ENCODE peak calls at places on chromosome 12, in six cellular contexts. G is HCT116, T is fibroblast of lung, R is chondrocyte, Y is GM13977, N is cardiac muscle cell. A is an unnamed sample.

GRCh38 chr12:122544537-122544936 is 17.5 kb downstream of the KNTC1 start:
- DNase-seq in N (no peak), T (no peak), G (no peak), Y (peak; percentile 17), R (no peak), A (no peak)

GRCh38 chr12:93734784-93735183 is 57.6 kb downstream of the CRADD start:
- DNase-seq in T (no peak), R (no peak), N (no peak), Y (no peak), G (no peak), A (no peak)

GRCh38 chr12:47650469-47650868 is 55.4 kb downstream of the RPAP3 start:
- DNase-seq in G (no peak), Y (no peak), N (no peak), R (no peak), T (peak; percentile 26), A (no peak)

GRCh38 chr12:125734137-125734536 is 668.9 kb downstream of the AACS start:
- DNase-seq in N (no peak), G (no peak), T (no peak), R (no peak), Y (no peak), A (no peak)

GRCh38 chr12:102454808-102455760 is 25.3 kb downstream of the IGF1 start:
- DNase-seq in T (peak; percentile 87), R (no peak), G (no peak), Y (no peak), N (no peak), A (no peak)

GRCh38 chr12:117063162-117063911 is 35.9 kb downstream of the TESC start:
- DNase-seq in R (no peak), G (no peak), T (no peak), N (no peak), Y (no peak), A (no peak)

GRCh38 chr12:67811437-67812361 is 163.2 kb downstream of the DYRK2 start:
- DNase-seq in R (no peak), T (peak; percentile 66), Y (no peak), N (no peak), G (no peak), A (no peak)

GRCh38 chr12:42056130-42056529 is 88.5 kb downstream of the GXYLT1 start:
- DNase-seq in T (no peak), N (no peak), G (no peak), Y (peak; percentile 11), R (no peak), A (no peak)

GRCh38 chr12:1882405-1882804 is 36.0 kb downstream of the CACNA2D4 start:
- DNase-seq in R (no peak), N (no peak), T (no peak), G (no peak), Y (no peak), A (no peak)

GRCh38 chr12:1593232-1594044 is 943 bp downstream of the FBXL14 start:
- DNase-seq in N (peak; percentile 65), T (no peak), R (no peak), Y (peak; percentile 36), G (no peak), A (peak; percentile 48)

GRCh38 chr12:1993341-1993740 is 10.9 kb downstream of the DCP1B start:
- DNase-seq in N (no peak), G (peak; percentile 64), R (no peak), Y (no peak), T (peak; percentile 97), A (no peak)

GRCh38 chr12:93972411-93973208 is 175.8 kb upstream of the PLXNC1 start:
- DNase-seq in G (no peak), N (no peak), R (no peak), T (peak; percentile 38), Y (no peak), A (no peak)

GRCh38 chr12:76595056-76595455 is 35.5 kb upstream of the OSBPL8 start:
- DNase-seq in G (no peak), Y (no peak), T (no peak), N (no peak), R (no peak), A (no peak)

GRCh38 chr12:42332301-42332894 is 6.4 kb downstream of the PPHLN1 start:
- DNase-seq in G (peak; percentile 29), Y (peak; percentile 54), T (peak; percentile 67), N (peak; percentile 58), R (no peak), A (no peak)

GRCh38 chr12:52661668-52662067 is 9.7 kb upstream of the KRT2 start:
- DNase-seq in Y (no peak), N (no peak), T (no peak), G (no peak), R (no peak), A (no peak)

GRCh38 chr12:120984351-120984898 is 6.1 kb downstream of the HNF1A start:
- DNase-seq in Y (no peak), T (no peak), G (no peak), N (no peak), R (peak; percentile 39), A (no peak)

GRCh38 chr12:12452326-12452725 is 95.4 kb downstream of the BORCS5 start:
- DNase-seq in T (no peak), N (no peak), R (no peak), G (no peak), Y (no peak), A (no peak)

GRCh38 chr12:53063708-53064612 is 14.1 kb downstream of the TNS2 start:
- DNase-seq in R (peak; percentile 56), Y (no peak), G (no peak), N (no peak), T (peak; percentile 91), A (peak; percentile 60)

GRCh38 chr12:52036587-52037171 is 14.6 kb upstream of the NR4A1 start:
- DNase-seq in Y (peak; percentile 83), T (peak; percentile 70), N (peak; percentile 92), G (no peak), R (no peak), A (peak; percentile 91)

GRCh38 chr12:132546647-132547046 is 56.7 kb downstream of the FBRSL1 start:
- DNase-seq in N (no peak), G (no peak), R (no peak), T (no peak), Y (no peak), A (no peak)

GRCh38 chr12:53324113-53324778 is 2.8 kb upstream of the AAAS start:
- DNase-seq in T (peak; percentile 10), R (no peak), G (no peak), N (peak; percentile 44), Y (peak; percentile 81), A (peak; percentile 28)

GRCh38 chr12:121048442-121048841 is 9.4 kb upstream of the OASL start:
- DNase-seq in Y (no peak), R (no peak), N (no peak), T (no peak), G (no peak), A (no peak)

GRCh38 chr12:104733717-104734175 is 224.3 kb downstream of the SLC41A2 start:
- DNase-seq in N (no peak), R (no peak), T (no peak), Y (peak; percentile 55), G (peak; percentile 8), A (no peak)

GRCh38 chr12:19409376-19409775 is 29.9 kb upstream of the AEBP2 start:
- DNase-seq in T (no peak), G (no peak), R (no peak), N (no peak), Y (no peak), A (no peak)

GRCh38 chr12:50937653-50938052 is 14.7 kb upstream of the HIGD1C start:
- DNase-seq in N (no peak), G (no peak), T (no peak), Y (no peak), R (no peak), A (no peak)

DNA sequence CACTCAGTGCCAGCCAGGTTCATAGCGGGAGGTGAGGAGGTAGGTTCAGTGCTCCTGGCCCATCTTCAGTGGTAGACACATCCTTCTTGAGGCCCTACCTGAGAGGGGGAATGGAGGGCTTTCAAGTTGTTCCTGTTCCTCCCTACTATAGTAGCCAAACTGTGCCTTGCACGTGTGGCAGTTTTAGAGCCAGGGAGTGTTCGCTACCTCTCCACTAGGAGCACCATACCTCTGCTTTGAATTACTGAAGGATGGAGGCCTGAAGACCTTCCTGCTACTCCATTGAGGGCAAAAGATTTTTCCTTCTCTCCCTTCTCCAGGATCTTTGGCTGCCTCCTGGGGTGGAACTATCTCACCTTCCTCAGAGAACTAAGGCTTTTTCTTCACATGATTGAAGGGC is 5.9 kb upstream of the ALG10 start:
- DNase-seq in T (no peak), N (no peak), Y (no peak), G (no peak), R (no peak), A (no peak)
- TF ChIP-seq CTCF in T (no peak), N (no peak), Y (no peak), G (peak; percentile 29), R (no peak), A (no peak)

GRCh38 chr12:8078400-8078799 is 3.7 kb upstream of the NECAP1 start:
- DNase-seq in R (no peak), Y (no peak), N (peak; percentile 57), T (peak; percentile 87), G (peak; percentile 50), A (no peak)
- TF ChIP-seq CTCF in R (peak; percentile 81), Y (peak; percentile 39), N (peak; percentile 50), T (peak; percentile 61), G (peak; percentile 47), A (peak; percentile 22)

DNA sequence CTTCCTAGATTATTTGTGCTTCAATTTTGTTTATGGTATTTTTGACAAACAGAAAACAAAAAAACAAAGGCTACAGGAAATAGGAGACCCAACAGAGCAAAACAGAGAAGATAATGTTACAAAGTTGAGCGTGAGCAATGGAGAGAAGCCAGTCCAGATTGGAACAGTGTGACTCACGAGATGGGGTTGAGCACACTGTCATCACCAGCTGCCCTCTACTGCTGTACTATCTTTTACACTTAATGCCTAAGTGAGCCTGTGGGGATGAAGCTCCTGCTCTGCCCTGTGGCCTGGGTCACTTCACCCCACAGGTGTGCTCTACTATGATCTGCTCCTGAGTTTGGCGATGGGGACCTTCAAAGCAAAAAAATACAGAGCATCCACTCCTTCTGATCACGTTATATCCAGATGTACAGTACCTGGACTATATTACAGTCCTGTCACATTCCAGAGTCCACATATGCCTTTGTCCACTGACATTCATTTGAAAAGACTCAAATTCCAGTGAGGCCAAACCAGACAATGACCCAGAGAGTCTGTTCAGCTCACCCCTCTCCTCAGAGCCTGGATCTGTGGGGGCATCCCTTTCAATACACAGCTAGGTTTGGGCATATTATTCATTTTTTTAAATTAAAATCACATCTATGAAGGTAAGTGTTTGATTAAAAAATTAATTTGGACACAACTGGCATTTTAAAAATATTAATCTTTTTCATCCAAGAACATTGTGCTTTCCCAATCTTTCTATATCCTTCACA is 4.4 kb downstream of the IPO8 start:
- DNase-seq in G (no peak), N (peak; percentile 32), R (no peak), Y (no peak), T (peak; percentile 79), A (no peak)
- TF ChIP-seq CTCF in G (no peak), N (no peak), R (no peak), Y (no peak), T (peak; percentile 6), A (no peak)

GRCh38 chr12:30839643-30840190 is 85.0 kb upstream of the CAPRIN2 start:
- DNase-seq in N (peak; percentile 2), G (no peak), T (no peak), Y (no peak), R (no peak), A (no peak)
- TF ChIP-seq CTCF in N (no peak), G (no peak), T (no peak), Y (no peak), R (no peak), A (no peak)

GRCh38 chr12:113420996-113421595 is 1.1 kb upstream of the SDSL start:
- DNase-seq in T (no peak), R (no peak), G (no peak), N (no peak), Y (no peak), A (no peak)
- TF ChIP-seq CTCF in T (no peak), R (no peak), G (no peak), N (no peak), Y (no peak), A (no peak)

A was measured in left ventricle myocardium inferior.